ENCODE peak calls at places on chromosomes 6 and 20, in nine cellular contexts. One of them, this sample, is unnamed.

GRCh38 chr20:22099348-22099747 is 393.9 kb downstream of the PAX1 start:
- DNase-seq in ELF-1: no peak
- DNase-seq in activated B cell treated with CpG ODN at 0.5 μM for 24 hours: no peak
- DNase-seq in stimulated activated CD4-positive, alpha-beta T cell treated with anti-CD3 and anti-CD28 coated beads, Interleukin-2, amount 100 ng/mL, for 48 hours: no peak
- DNase-seq in central memory CD4-positive, alpha-beta T cell: no peak
- DNase-seq in NCI-H524: no peak
- DNase-seq in trophoblast cell: no peak
- DNase-seq in cardiac muscle cell: no peak
- DNase-seq in HEK293T: no peak
- DNase-seq in this sample: no peak

GRCh38 chr6:53347250-53347920 is 1.4 kb downstream of the ELOVL5 start:
- DNase-seq in ELF-1: peak; percentile 10
- DNase-seq in activated B cell treated with CpG ODN at 0.5 μM for 24 hours: no peak
- DNase-seq in stimulated activated CD4-positive, alpha-beta T cell treated with anti-CD3 and anti-CD28 coated beads, Interleukin-2, amount 100 ng/mL, for 48 hours: no peak
- DNase-seq in central memory CD4-positive, alpha-beta T cell: peak; percentile 52
- DNase-seq in NCI-H524: peak; percentile 22
- DNase-seq in trophoblast cell: peak; percentile 44
- DNase-seq in cardiac muscle cell: peak; percentile 42
- DNase-seq in HEK293T: no peak
- DNase-seq in this sample: peak; percentile 72

GRCh38 chr20:46377532-46377931 is 28.9 kb downstream of the ELMO2 start:
- DNase-seq in ELF-1: no peak
- DNase-seq in activated B cell treated with CpG ODN at 0.5 μM for 24 hours: no peak
- DNase-seq in stimulated activated CD4-positive, alpha-beta T cell treated with anti-CD3 and anti-CD28 coated beads, Interleukin-2, amount 100 ng/mL, for 48 hours: no peak
- DNase-seq in central memory CD4-positive, alpha-beta T cell: no peak
- DNase-seq in NCI-H524: no peak
- DNase-seq in trophoblast cell: no peak
- DNase-seq in cardiac muscle cell: no peak
- DNase-seq in HEK293T: no peak
- DNase-seq in this sample: peak; percentile 90

GRCh38 chr20:39290575-39290974 is 328.4 kb downstream of the DHX35 start:
- DNase-seq in ELF-1: peak; percentile 59
- DNase-seq in activated B cell treated with CpG ODN at 0.5 μM for 24 hours: no peak
- DNase-seq in stimulated activated CD4-positive, alpha-beta T cell treated with anti-CD3 and anti-CD28 coated beads, Interleukin-2, amount 100 ng/mL, for 48 hours: no peak
- DNase-seq in central memory CD4-positive, alpha-beta T cell: no peak
- DNase-seq in NCI-H524: no peak
- DNase-seq in trophoblast cell: no peak
- DNase-seq in cardiac muscle cell: no peak
- DNase-seq in HEK293T: no peak
- DNase-seq in this sample: no peak

GRCh38 chr20:63972312-63973159 is 2.8 kb upstream of the ZNF512B start:
- DNase-seq in ELF-1: no peak
- DNase-seq in activated B cell treated with CpG ODN at 0.5 μM for 24 hours: peak; percentile 12
- DNase-seq in stimulated activated CD4-positive, alpha-beta T cell treated with anti-CD3 and anti-CD28 coated beads, Interleukin-2, amount 100 ng/mL, for 48 hours: no peak
- DNase-seq in central memory CD4-positive, alpha-beta T cell: no peak
- DNase-seq in NCI-H524: no peak
- DNase-seq in trophoblast cell: peak; percentile 67
- DNase-seq in cardiac muscle cell: no peak
- DNase-seq in HEK293T: no peak
- DNase-seq in this sample: no peak

GRCh38 chr6:155530219-155530834 is 74.7 kb upstream of the NOX3 start:
- DNase-seq in ELF-1: no peak
- DNase-seq in activated B cell treated with CpG ODN at 0.5 μM for 24 hours: no peak
- DNase-seq in stimulated activated CD4-positive, alpha-beta T cell treated with anti-CD3 and anti-CD28 coated beads, Interleukin-2, amount 100 ng/mL, for 48 hours: no peak
- DNase-seq in central memory CD4-positive, alpha-beta T cell: no peak
- DNase-seq in NCI-H524: peak; percentile 5
- DNase-seq in trophoblast cell: peak; percentile 50
- DNase-seq in cardiac muscle cell: peak; percentile 30
- DNase-seq in HEK293T: peak; percentile 50
- DNase-seq in this sample: peak; percentile 55

GRCh38 chr6:13267142-13267621 is 61.2 kb downstream of the TBC1D7 start:
- DNase-seq in ELF-1: no peak
- DNase-seq in activated B cell treated with CpG ODN at 0.5 μM for 24 hours: no peak
- DNase-seq in stimulated activated CD4-positive, alpha-beta T cell treated with anti-CD3 and anti-CD28 coated beads, Interleukin-2, amount 100 ng/mL, for 48 hours: no peak
- DNase-seq in central memory CD4-positive, alpha-beta T cell: no peak
- DNase-seq in NCI-H524: no peak
- DNase-seq in trophoblast cell: no peak
- DNase-seq in cardiac muscle cell: no peak
- DNase-seq in HEK293T: no peak
- DNase-seq in this sample: peak; percentile 54

GRCh38 chr20:11902264-11902663 is 15.4 kb upstream of the BTBD3 start:
- DNase-seq in ELF-1: no peak
- DNase-seq in activated B cell treated with CpG ODN at 0.5 μM for 24 hours: no peak
- DNase-seq in stimulated activated CD4-positive, alpha-beta T cell treated with anti-CD3 and anti-CD28 coated beads, Interleukin-2, amount 100 ng/mL, for 48 hours: no peak
- DNase-seq in central memory CD4-positive, alpha-beta T cell: no peak
- DNase-seq in NCI-H524: no peak
- DNase-seq in trophoblast cell: no peak
- DNase-seq in cardiac muscle cell: no peak
- DNase-seq in HEK293T: no peak
- DNase-seq in this sample: peak; percentile 42

GRCh38 chr20:25467441-25467840 is 60.0 kb downstream of the GINS1 start:
- DNase-seq in ELF-1: no peak
- DNase-seq in activated B cell treated with CpG ODN at 0.5 μM for 24 hours: no peak
- DNase-seq in stimulated activated CD4-positive, alpha-beta T cell treated with anti-CD3 and anti-CD28 coated beads, Interleukin-2, amount 100 ng/mL, for 48 hours: no peak
- DNase-seq in central memory CD4-positive, alpha-beta T cell: no peak
- DNase-seq in NCI-H524: no peak
- DNase-seq in trophoblast cell: peak; percentile 22
- DNase-seq in cardiac muscle cell: no peak
- DNase-seq in HEK293T: no peak
- DNase-seq in this sample: no peak

GRCh38 chr20:50913976-50914375 is 17.3 kb downstream of the ADNP start:
- DNase-seq in ELF-1: no peak
- DNase-seq in activated B cell treated with CpG ODN at 0.5 μM for 24 hours: no peak
- DNase-seq in stimulated activated CD4-positive, alpha-beta T cell treated with anti-CD3 and anti-CD28 coated beads, Interleukin-2, amount 100 ng/mL, for 48 hours: no peak
- DNase-seq in central memory CD4-positive, alpha-beta T cell: no peak
- DNase-seq in NCI-H524: peak; percentile 23
- DNase-seq in trophoblast cell: no peak
- DNase-seq in cardiac muscle cell: no peak
- DNase-seq in HEK293T: no peak
- DNase-seq in this sample: peak; percentile 52

GRCh38 chr6:158625881-158626305 is 18.6 kb downstream of the DYNLT1 start:
- DNase-seq in ELF-1: no peak
- DNase-seq in activated B cell treated with CpG ODN at 0.5 μM for 24 hours: no peak
- DNase-seq in stimulated activated CD4-positive, alpha-beta T cell treated with anti-CD3 and anti-CD28 coated beads, Interleukin-2, amount 100 ng/mL, for 48 hours: no peak
- DNase-seq in central memory CD4-positive, alpha-beta T cell: no peak
- DNase-seq in NCI-H524: no peak
- DNase-seq in trophoblast cell: no peak
- DNase-seq in cardiac muscle cell: no peak
- DNase-seq in HEK293T: no peak
- DNase-seq in this sample: no peak

GRCh38 chr6:159271257-159271656 is 102.1 kb downstream of the FNDC1 start:
- DNase-seq in ELF-1: no peak
- DNase-seq in activated B cell treated with CpG ODN at 0.5 μM for 24 hours: no peak
- DNase-seq in stimulated activated CD4-positive, alpha-beta T cell treated with anti-CD3 and anti-CD28 coated beads, Interleukin-2, amount 100 ng/mL, for 48 hours: no peak
- DNase-seq in central memory CD4-positive, alpha-beta T cell: no peak
- DNase-seq in NCI-H524: no peak
- DNase-seq in trophoblast cell: no peak
- DNase-seq in cardiac muscle cell: no peak
- DNase-seq in HEK293T: no peak
- DNase-seq in this sample: no peak

GRCh38 chr6:93786474-93787330 is 367.3 kb upstream of the EPHA7 start:
- DNase-seq in ELF-1: peak; percentile 60
- DNase-seq in activated B cell treated with CpG ODN at 0.5 μM for 24 hours: no peak
- DNase-seq in stimulated activated CD4-positive, alpha-beta T cell treated with anti-CD3 and anti-CD28 coated beads, Interleukin-2, amount 100 ng/mL, for 48 hours: no peak
- DNase-seq in central memory CD4-positive, alpha-beta T cell: no peak
- DNase-seq in NCI-H524: no peak
- DNase-seq in trophoblast cell: no peak
- DNase-seq in cardiac muscle cell: no peak
- DNase-seq in HEK293T: no peak
- DNase-seq in this sample: no peak

GRCh38 chr6:158417760-158418098 is 105.5 kb downstream of the TULP4 start:
- DNase-seq in ELF-1: no peak
- DNase-seq in activated B cell treated with CpG ODN at 0.5 μM for 24 hours: no peak
- DNase-seq in stimulated activated CD4-positive, alpha-beta T cell treated with anti-CD3 and anti-CD28 coated beads, Interleukin-2, amount 100 ng/mL, for 48 hours: no peak
- DNase-seq in central memory CD4-positive, alpha-beta T cell: no peak
- DNase-seq in NCI-H524: no peak
- DNase-seq in trophoblast cell: no peak
- DNase-seq in cardiac muscle cell: no peak
- DNase-seq in HEK293T: no peak
- DNase-seq in this sample: peak; percentile 38

GRCh38 chr6:35017461-35018183 is 123.5 kb downstream of the TCP11 start:
- DNase-seq in ELF-1: no peak
- DNase-seq in activated B cell treated with CpG ODN at 0.5 μM for 24 hours: no peak
- DNase-seq in stimulated activated CD4-positive, alpha-beta T cell treated with anti-CD3 and anti-CD28 coated beads, Interleukin-2, amount 100 ng/mL, for 48 hours: no peak
- DNase-seq in central memory CD4-positive, alpha-beta T cell: no peak
- DNase-seq in NCI-H524: no peak
- DNase-seq in trophoblast cell: no peak
- DNase-seq in cardiac muscle cell: no peak
- DNase-seq in HEK293T: no peak
- DNase-seq in this sample: no peak

GRCh38 chr6:144104898-144105487 is 9.6 kb upstream of the SF3B5 start:
- DNase-seq in ELF-1: no peak
- DNase-seq in activated B cell treated with CpG ODN at 0.5 μM for 24 hours: no peak
- DNase-seq in stimulated activated CD4-positive, alpha-beta T cell treated with anti-CD3 and anti-CD28 coated beads, Interleukin-2, amount 100 ng/mL, for 48 hours: peak; percentile 42
- DNase-seq in central memory CD4-positive, alpha-beta T cell: peak; percentile 53
- DNase-seq in NCI-H524: peak; percentile 64
- DNase-seq in trophoblast cell: peak; percentile 87
- DNase-seq in cardiac muscle cell: peak; percentile 84
- DNase-seq in HEK293T: peak; percentile 60
- DNase-seq in this sample: peak; percentile 77

GRCh38 chr6:56772737-56773184 is 130.1 kb upstream of the DST start:
- DNase-seq in ELF-1: no peak
- DNase-seq in activated B cell treated with CpG ODN at 0.5 μM for 24 hours: no peak
- DNase-seq in stimulated activated CD4-positive, alpha-beta T cell treated with anti-CD3 and anti-CD28 coated beads, Interleukin-2, amount 100 ng/mL, for 48 hours: no peak
- DNase-seq in central memory CD4-positive, alpha-beta T cell: no peak
- DNase-seq in NCI-H524: no peak
- DNase-seq in trophoblast cell: no peak
- DNase-seq in cardiac muscle cell: no peak
- DNase-seq in HEK293T: no peak
- DNase-seq in this sample: peak; percentile 88

GRCh38 chr6:108635505-108636226 is 74.9 kb downstream of the FOXO3 start:
- DNase-seq in ELF-1: no peak
- DNase-seq in activated B cell treated with CpG ODN at 0.5 μM for 24 hours: no peak
- DNase-seq in stimulated activated CD4-positive, alpha-beta T cell treated with anti-CD3 and anti-CD28 coated beads, Interleukin-2, amount 100 ng/mL, for 48 hours: no peak
- DNase-seq in central memory CD4-positive, alpha-beta T cell: peak; percentile 18
- DNase-seq in NCI-H524: peak; percentile 48
- DNase-seq in trophoblast cell: no peak
- DNase-seq in cardiac muscle cell: no peak
- DNase-seq in HEK293T: no peak
- DNase-seq in this sample: peak; percentile 17

GRCh38 chr6:20319520-20320357 is 81.9 kb upstream of the E2F3 start:
- DNase-seq in ELF-1: no peak
- DNase-seq in activated B cell treated with CpG ODN at 0.5 μM for 24 hours: peak; percentile 71
- DNase-seq in stimulated activated CD4-positive, alpha-beta T cell treated with anti-CD3 and anti-CD28 coated beads, Interleukin-2, amount 100 ng/mL, for 48 hours: peak; percentile 53
- DNase-seq in central memory CD4-positive, alpha-beta T cell: peak; percentile 80
- DNase-seq in NCI-H524: no peak
- DNase-seq in trophoblast cell: peak; percentile 17
- DNase-seq in cardiac muscle cell: no peak
- DNase-seq in HEK293T: no peak
- DNase-seq in this sample: no peak

GRCh38 chr6:52686878-52687699 is 16.2 kb downstream of the TMEM14A start:
- DNase-seq in ELF-1: no peak
- DNase-seq in activated B cell treated with CpG ODN at 0.5 μM for 24 hours: no peak
- DNase-seq in stimulated activated CD4-positive, alpha-beta T cell treated with anti-CD3 and anti-CD28 coated beads, Interleukin-2, amount 100 ng/mL, for 48 hours: no peak
- DNase-seq in central memory CD4-positive, alpha-beta T cell: no peak
- DNase-seq in NCI-H524: no peak
- DNase-seq in trophoblast cell: no peak
- DNase-seq in cardiac muscle cell: no peak
- DNase-seq in HEK293T: no peak
- DNase-seq in this sample: no peak

GRCh38 chr6:11043961-11044711 is at the start of gene ELOVL2:
- DNase-seq in ELF-1: peak; percentile 51
- DNase-seq in activated B cell treated with CpG ODN at 0.5 μM for 24 hours: peak; percentile 31
- DNase-seq in stimulated activated CD4-positive, alpha-beta T cell treated with anti-CD3 and anti-CD28 coated beads, Interleukin-2, amount 100 ng/mL, for 48 hours: peak; percentile 27
- DNase-seq in central memory CD4-positive, alpha-beta T cell: no peak
- DNase-seq in NCI-H524: no peak
- DNase-seq in trophoblast cell: peak; percentile 70
- DNase-seq in cardiac muscle cell: peak; percentile 83
- DNase-seq in HEK293T: peak; percentile 82
- DNase-seq in this sample: peak; percentile 48

GRCh38 chr20:2429061-2429460 is 41.5 kb downstream of the SNRPB start:
- DNase-seq in ELF-1: no peak
- DNase-seq in activated B cell treated with CpG ODN at 0.5 μM for 24 hours: no peak
- DNase-seq in stimulated activated CD4-positive, alpha-beta T cell treated with anti-CD3 and anti-CD28 coated beads, Interleukin-2, amount 100 ng/mL, for 48 hours: no peak
- DNase-seq in central memory CD4-positive, alpha-beta T cell: no peak
- DNase-seq in NCI-H524: no peak
- DNase-seq in trophoblast cell: no peak
- DNase-seq in cardiac muscle cell: no peak
- DNase-seq in HEK293T: no peak
- DNase-seq in this sample: no peak

GRCh38 chr6:96015321-96015790 is 418 bp upstream of the FUT9 start:
- DNase-seq in ELF-1: peak; percentile 66
- DNase-seq in activated B cell treated with CpG ODN at 0.5 μM for 24 hours: no peak
- DNase-seq in stimulated activated CD4-positive, alpha-beta T cell treated with anti-CD3 and anti-CD28 coated beads, Interleukin-2, amount 100 ng/mL, for 48 hours: no peak
- DNase-seq in central memory CD4-positive, alpha-beta T cell: no peak
- DNase-seq in NCI-H524: peak; percentile 55
- DNase-seq in trophoblast cell: no peak
- DNase-seq in cardiac muscle cell: peak; percentile 46
- DNase-seq in HEK293T: no peak
- DNase-seq in this sample: no peak

GRCh38 chr6:167697316-167697715 is 129.4 kb upstream of the AFDN start:
- DNase-seq in ELF-1: peak; percentile 44
- DNase-seq in activated B cell treated with CpG ODN at 0.5 μM for 24 hours: no peak
- DNase-seq in stimulated activated CD4-positive, alpha-beta T cell treated with anti-CD3 and anti-CD28 coated beads, Interleukin-2, amount 100 ng/mL, for 48 hours: no peak
- DNase-seq in central memory CD4-positive, alpha-beta T cell: no peak
- DNase-seq in NCI-H524: peak; percentile 87
- DNase-seq in trophoblast cell: no peak
- DNase-seq in cardiac muscle cell: no peak
- DNase-seq in HEK293T: no peak
- DNase-seq in this sample: peak; percentile 28

GRCh38 chr6:157811476-157812173 is 11.4 kb upstream of the SNX9 start:
- DNase-seq in ELF-1: no peak
- DNase-seq in activated B cell treated with CpG ODN at 0.5 μM for 24 hours: no peak
- DNase-seq in stimulated activated CD4-positive, alpha-beta T cell treated with anti-CD3 and anti-CD28 coated beads, Interleukin-2, amount 100 ng/mL, for 48 hours: no peak
- DNase-seq in central memory CD4-positive, alpha-beta T cell: no peak
- DNase-seq in NCI-H524: no peak
- DNase-seq in trophoblast cell: no peak
- DNase-seq in cardiac muscle cell: no peak
- DNase-seq in HEK293T: no peak
- DNase-seq in this sample: no peak

GRCh38 chr6:144341831-144342527 is 56.8 kb downstream of the UTRN start:
- DNase-seq in ELF-1: no peak
- DNase-seq in activated B cell treated with CpG ODN at 0.5 μM for 24 hours: no peak
- DNase-seq in stimulated activated CD4-positive, alpha-beta T cell treated with anti-CD3 and anti-CD28 coated beads, Interleukin-2, amount 100 ng/mL, for 48 hours: no peak
- DNase-seq in central memory CD4-positive, alpha-beta T cell: no peak
- DNase-seq in NCI-H524: no peak
- DNase-seq in trophoblast cell: no peak
- DNase-seq in cardiac muscle cell: no peak
- DNase-seq in HEK293T: no peak
- DNase-seq in this sample: peak; percentile 43

GRCh38 chr20:19824861-19825260 is 66.8 kb downstream of the RIN2 start:
- DNase-seq in ELF-1: no peak
- DNase-seq in activated B cell treated with CpG ODN at 0.5 μM for 24 hours: no peak
- DNase-seq in stimulated activated CD4-positive, alpha-beta T cell treated with anti-CD3 and anti-CD28 coated beads, Interleukin-2, amount 100 ng/mL, for 48 hours: no peak
- DNase-seq in central memory CD4-positive, alpha-beta T cell: no peak
- DNase-seq in NCI-H524: no peak
- DNase-seq in trophoblast cell: no peak
- DNase-seq in cardiac muscle cell: no peak
- DNase-seq in HEK293T: no peak
- DNase-seq in this sample: no peak